ENCODE peak calls at places on chromosomes 2 and 18, in four cellular contexts. V is astrocyte of the spinal cord; O is nephron progenitor cell; S is CD4-positive, alpha-beta T cell. Z is an unnamed sample.

GRCh38 chr2:206836722-206837121 is 71.3 kb downstream of the FASTKD2 start:
- DNase-seq in O (no peak), V (no peak), S (no peak), Z (no peak)

GRCh38 chr18:33014060-33014796 is 241.4 kb upstream of the KLHL14 start:
- DNase-seq in S (no peak), V (no peak), O (no peak), Z (no peak)

GRCh38 chr2:169709335-169709734 is 15.1 kb downstream of the PHOSPHO2 start:
- DNase-seq in S (no peak), V (no peak), O (no peak), Z (no peak)

GRCh38 chr2:85399183-85399455 is 11.0 kb downstream of the CAPG start:
- DNase-seq in V (no peak), S (no peak), O (no peak), Z (no peak)

GRCh38 chr2:66494708-66495107 is 59.8 kb downstream of the MEIS1 start:
- DNase-seq in V (peak), S (no peak), O (no peak), Z (no peak)

GRCh38 chr18:45780568-45780967 is 44.9 kb upstream of the SIGLEC15 start:
- DNase-seq in O (no peak), V (no peak), S (no peak), Z (no peak)

GRCh38 chr18:9539283-9539682 is 64.0 kb downstream of the RALBP1 start:
- DNase-seq in V (peak), O (no peak), S (no peak), Z (no peak)

GRCh38 chr2:2849464-2850217 is 518.6 kb upstream of the MYT1L start:
- DNase-seq in V (no peak), O (no peak), S (no peak), Z (no peak)

GRCh38 chr2:72148975-72149555 is 1.4 kb upstream of the CYP26B1 start:
- DNase-seq in O (peak), S (no peak), V (no peak), Z (no peak)

GRCh38 chr2:71072492-71072891 is 4.0 kb downstream of the NAGK start:
- DNase-seq in V (no peak), O (no peak), S (no peak), Z (no peak)

GRCh38 chr2:71068218-71069035 is at the start of gene NAGK:
- DNase-seq in V (peak), O (peak), S (peak), Z (peak)

GRCh38 chr2:71071681-71072398 is 3.4 kb downstream of the NAGK start:
- DNase-seq in V (no peak), S (peak), O (no peak), Z (peak)

GRCh38 chr2:71069376-71069775 is 928 bp downstream of the NAGK start:
- DNase-seq in V (peak), O (no peak), S (no peak), Z (no peak)

GRCh38 chr2:71070294-71071025 is 2.0 kb downstream of the NAGK start:
- DNase-seq in V (peak), S (no peak), O (no peak), Z (peak)
- TF ChIP-seq CTCF in V (peak), S (no peak), O (peak), Z (peak)

DNA sequence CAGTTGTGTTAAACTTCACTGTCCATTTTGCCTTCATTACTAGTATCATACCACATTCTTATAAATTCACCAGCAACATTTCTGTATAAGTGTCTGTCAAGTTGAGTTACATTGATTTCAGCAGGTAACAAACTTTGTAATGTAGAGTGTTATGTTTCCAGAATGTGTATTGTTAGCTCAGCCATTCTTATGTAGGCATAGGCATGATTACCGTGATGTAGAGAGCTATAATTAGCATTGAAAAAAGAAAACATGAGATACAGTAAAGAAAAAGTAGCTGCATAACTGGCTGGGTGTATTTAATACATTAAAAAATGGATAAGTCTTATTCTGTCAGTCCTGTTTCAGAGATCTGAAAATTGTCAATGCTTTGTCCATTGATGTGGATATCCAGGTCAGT is 8.5 kb downstream of the KCNJ13 start:
- DNase-seq in S (no peak), O (no peak), V (no peak), Z (no peak)
- TF ChIP-seq CTCF in S (no peak), O (no peak), V (no peak), Z (no peak)

DNA sequence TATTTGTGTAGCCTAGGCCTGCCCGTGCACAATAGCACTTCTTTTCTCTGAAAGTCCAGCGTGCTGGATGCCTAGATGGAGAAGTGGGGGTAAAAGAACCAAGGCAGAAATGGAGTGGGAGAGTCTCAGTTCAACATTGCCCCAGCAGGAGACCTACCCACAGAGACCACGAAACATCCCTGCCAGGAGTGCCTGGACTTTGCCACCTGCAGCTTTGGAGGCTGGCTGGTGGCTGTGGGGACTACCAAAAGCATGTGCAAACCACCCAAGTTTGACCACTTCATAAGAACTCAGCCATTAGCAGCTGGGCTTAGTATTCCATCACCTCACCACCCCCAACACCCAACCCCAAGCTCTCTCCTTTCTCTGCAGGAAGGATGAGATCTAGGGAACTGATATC is 416.9 kb upstream of the ID2 start:
- DNase-seq in V (peak), O (no peak), S (no peak), Z (no peak)
- TF ChIP-seq CTCF in V (no peak), O (no peak), S (no peak), Z (no peak)

GRCh38 chr2:174334781-174335604 is at the start of gene SP9:
- DNase-seq in S (no peak), V (no peak), O (peak), Z (peak)

GRCh38 chr2:174337337-174338154 is 2.8 kb downstream of the SP9 start:
- DNase-seq in V (no peak), S (no peak), O (peak), Z (peak)

GRCh38 chr2:174338155-174338495 is 3.4 kb downstream of the SP9 start:
- DNase-seq in S (no peak), O (no peak), V (no peak), Z (peak)

GRCh38 chr2:174335605-174336402 is 1.1 kb downstream of the SP9 start:
- DNase-seq in S (no peak), V (no peak), O (peak), Z (peak)

GRCh38 chr2:174336403-174337336 is 1.9 kb downstream of the SP9 start:
- DNase-seq in V (no peak), O (peak), S (no peak), Z (peak)
- TF ChIP-seq CTCF in V (no peak), O (no peak), S (peak), Z (peak)

GRCh38 chr2:195602687-195603086 is 54.3 kb upstream of the SLC39A10 start:
- DNase-seq in O (no peak), S (no peak), V (no peak), Z (no peak)

GRCh38 chr2:195603408-195603807 is 53.6 kb upstream of the SLC39A10 start:
- DNase-seq in O (no peak), S (no peak), V (no peak), Z (no peak)

GRCh38 chr2:195604723-195605122 is 52.3 kb upstream of the SLC39A10 start:
- DNase-seq in V (no peak), O (no peak), S (no peak), Z (no peak)

GRCh38 chr2:195608768-195609454 is 48.1 kb upstream of the SLC39A10 start:
- DNase-seq in S (no peak), V (no peak), O (no peak), Z (no peak)

GRCh38 chr2:195606179-195606578 is 50.8 kb upstream of the SLC39A10 start:
- DNase-seq in V (no peak), O (no peak), S (no peak), Z (no peak)
- TF ChIP-seq CTCF in V (no peak), O (no peak), S (no peak), Z (no peak)

GRCh38 chr18:59620381-59620780 is 76.8 kb downstream of the CCBE1 start:
- DNase-seq in S (no peak), O (no peak), V (no peak), Z (no peak)

GRCh38 chr18:59612461-59612860 is 84.8 kb downstream of the CCBE1 start:
- DNase-seq in S (no peak), O (no peak), V (peak), Z (no peak)

GRCh38 chr18:59617468-59617932 is 79.7 kb downstream of the CCBE1 start:
- DNase-seq in V (peak), S (no peak), O (no peak), Z (no peak)

GRCh38 chr18:59613903-59614302 is 83.3 kb downstream of the CCBE1 start:
- DNase-seq in S (no peak), O (no peak), V (no peak), Z (no peak)

GRCh38 chr18:59616501-59616900 is 80.7 kb downstream of the CCBE1 start:
- DNase-seq in V (peak), S (no peak), O (no peak), Z (no peak)
- TF ChIP-seq CTCF in V (no peak), S (no peak), O (no peak), Z (no peak)

DNA sequence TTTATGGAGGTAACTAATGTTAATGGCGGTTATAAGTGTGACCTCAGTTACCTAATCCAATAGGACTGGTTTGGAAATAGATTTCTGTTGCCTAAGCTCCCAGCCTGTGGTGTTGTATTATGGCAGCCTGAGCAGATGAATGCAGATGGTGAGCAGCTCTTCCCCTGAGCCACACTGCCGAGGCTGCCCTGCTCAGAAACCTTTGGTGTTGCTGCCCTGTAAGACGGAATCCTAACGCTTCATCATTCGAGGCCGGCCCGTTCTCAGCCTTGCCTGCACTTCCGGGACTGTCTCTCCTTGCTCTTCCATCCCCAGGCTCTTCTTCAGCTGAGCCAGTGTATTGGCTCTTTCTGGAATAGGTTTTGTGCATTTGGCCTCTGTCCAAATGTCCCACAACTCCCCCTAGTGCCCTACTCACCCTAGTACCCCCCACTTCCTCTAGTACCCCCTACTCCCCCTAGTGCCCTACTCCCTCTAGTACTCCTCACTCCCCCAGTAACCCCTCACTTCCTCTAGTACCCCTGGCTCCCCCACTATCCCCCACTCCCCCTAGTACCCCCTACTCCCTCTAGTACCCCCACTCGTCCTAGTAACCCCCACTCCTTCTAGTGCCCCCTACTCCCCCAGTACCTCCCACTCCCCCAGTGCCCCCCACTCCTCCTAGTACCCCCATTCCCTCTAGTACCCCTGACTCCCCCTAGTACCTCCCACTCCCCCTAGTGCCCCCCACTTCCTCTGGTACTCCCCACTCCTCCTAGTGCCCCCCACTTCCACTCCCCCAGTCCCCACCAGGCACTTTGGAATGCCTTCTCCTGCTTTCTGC is 106.0 kb upstream of the TAF1B start:
- DNase-seq in S (no peak), O (no peak), V (peak), Z (peak)
- TF ChIP-seq CTCF in S (peak), O (no peak), V (peak), Z (peak)